ENCODE peak calls at places on chromosomes 2 and 18, in five cellular contexts. One of them, this sample, is unnamed.

GRCh38 chr2:239691720-239692119 is 290.9 kb upstream of the HDAC4 start:
- DNase-seq in thoracic aorta: no peak
- DNase-seq in left lung: no peak
- DNase-seq in psoas muscle: no peak
- DNase-seq in fibroblast of lung: no peak
- DNase-seq in this sample: no peak

GRCh38 chr2:27407798-27408491 is 1.4 kb downstream of the PPM1G start:
- DNase-seq in psoas muscle: no peak
- DNase-seq in left lung: no peak
- DNase-seq in thoracic aorta: no peak
- DNase-seq in fibroblast of lung: peak; percentile 70
- DNase-seq in this sample: no peak

GRCh38 chr18:76756491-76757288 is 65.7 kb upstream of the ZNF236 start:
- DNase-seq in psoas muscle: peak; percentile 59
- DNase-seq in left lung: no peak
- DNase-seq in thoracic aorta: no peak
- DNase-seq in fibroblast of lung: peak; percentile 18
- DNase-seq in this sample: no peak

GRCh38 chr2:168075446-168075845 is 171.9 kb downstream of the STK39 start:
- DNase-seq in psoas muscle: no peak
- DNase-seq in thoracic aorta: no peak
- DNase-seq in fibroblast of lung: peak; percentile 24
- DNase-seq in left lung: no peak
- DNase-seq in this sample: no peak

GRCh38 chr2:76197842-76198448 is 487.2 kb upstream of the GCFC2 start:
- DNase-seq in left lung: peak; percentile 34
- DNase-seq in fibroblast of lung: peak; percentile 76
- DNase-seq in psoas muscle: no peak
- DNase-seq in thoracic aorta: no peak
- DNase-seq in this sample: no peak

GRCh38 chr2:38797276-38797675 is 19.3 kb downstream of the GEMIN6 start:
- DNase-seq in fibroblast of lung: no peak
- DNase-seq in left lung: no peak
- DNase-seq in thoracic aorta: no peak
- DNase-seq in psoas muscle: no peak
- DNase-seq in this sample: no peak

GRCh38 chr2:240259201-240259923 is 118.9 kb upstream of the OTOS start:
- DNase-seq in left lung: no peak
- DNase-seq in psoas muscle: peak; percentile 92
- DNase-seq in fibroblast of lung: no peak
- DNase-seq in thoracic aorta: peak; percentile 80
- DNase-seq in this sample: no peak

GRCh38 chr18:55461843-55462242 is 126.1 kb downstream of the TCF4 start:
- DNase-seq in fibroblast of lung: no peak
- DNase-seq in thoracic aorta: no peak
- DNase-seq in left lung: no peak
- DNase-seq in psoas muscle: no peak
- DNase-seq in this sample: no peak

GRCh38 chr2:101463885-101464653 is 10.8 kb downstream of the RFX8 start:
- DNase-seq in fibroblast of lung: peak; percentile 94
- DNase-seq in left lung: no peak
- DNase-seq in psoas muscle: no peak
- DNase-seq in thoracic aorta: no peak
- DNase-seq in this sample: no peak

GRCh38 chr2:168781191-168781818 is 21.1 kb upstream of the NOSTRIN start:
- DNase-seq in thoracic aorta: no peak
- DNase-seq in fibroblast of lung: no peak
- DNase-seq in psoas muscle: no peak
- DNase-seq in left lung: no peak
- DNase-seq in this sample: no peak

GRCh38 chr2:46915281-46915810 is at the start of gene MCFD2:
- DNase-seq in fibroblast of lung: peak; percentile 23
- DNase-seq in psoas muscle: no peak
- DNase-seq in thoracic aorta: no peak
- DNase-seq in left lung: peak; percentile 35
- DNase-seq in this sample: no peak

GRCh38 chr2:102025016-102025491 is 33.3 kb downstream of the IL1R2 start:
- DNase-seq in left lung: no peak
- DNase-seq in thoracic aorta: no peak
- DNase-seq in fibroblast of lung: peak; percentile 71
- DNase-seq in psoas muscle: no peak
- DNase-seq in this sample: no peak

GRCh38 chr2:69549421-69549820 is 94.1 kb downstream of the AAK1 start:
- DNase-seq in thoracic aorta: no peak
- DNase-seq in left lung: no peak
- DNase-seq in fibroblast of lung: no peak
- DNase-seq in psoas muscle: no peak
- DNase-seq in this sample: no peak
- H3K27ac ChIP-seq in thoracic aorta: no peak overlapping the region
- H3K27ac ChIP-seq in left lung: no peak overlapping the region
- H3K27ac ChIP-seq in fibroblast of lung: no peak overlapping the region
- H3K27ac ChIP-seq in psoas muscle: no peak overlapping the region
- H3K27ac ChIP-seq in this sample: no peak overlapping the region

GRCh38 chr2:63841254-63842022 is at the start of gene UGP2:
- DNase-seq in fibroblast of lung: peak; percentile 96
- DNase-seq in thoracic aorta: peak; percentile 79
- DNase-seq in psoas muscle: peak; percentile 95
- DNase-seq in left lung: peak; percentile 95
- DNase-seq in this sample: peak; percentile 68
- TF ChIP-seq CTCF in fibroblast of lung: peak; percentile 31
- TF ChIP-seq CTCF in thoracic aorta: peak; percentile 7
- TF ChIP-seq CTCF in psoas muscle: peak; percentile 23
- TF ChIP-seq CTCF in left lung: no peak
- TF ChIP-seq CTCF in this sample: peak; percentile 24

DNA sequence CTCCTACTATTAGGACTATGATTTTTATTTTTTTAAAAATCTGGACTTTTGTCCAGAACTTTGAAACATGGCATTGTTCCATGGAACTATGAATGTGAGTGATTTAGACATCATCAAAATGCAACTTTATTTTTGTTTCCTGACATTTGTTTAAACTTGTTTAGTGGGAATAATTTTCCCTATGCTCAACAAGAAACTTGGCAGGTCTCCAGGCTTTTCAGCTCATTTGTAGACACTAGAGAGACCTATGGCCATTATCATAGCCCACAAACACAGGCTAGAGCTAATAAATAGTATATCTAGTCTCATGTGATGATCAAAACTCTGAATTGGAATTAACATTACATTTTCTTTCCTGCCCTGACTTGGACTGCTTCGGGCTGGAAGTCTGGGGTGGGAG is 145.1 kb upstream of the CELF4 start:
- DNase-seq in fibroblast of lung: no peak
- DNase-seq in left lung: no peak
- DNase-seq in psoas muscle: no peak
- DNase-seq in thoracic aorta: no peak
- DNase-seq in this sample: no peak
- H3K27ac ChIP-seq in fibroblast of lung: no peak overlapping the region
- H3K27ac ChIP-seq in left lung: no peak overlapping the region
- H3K27ac ChIP-seq in psoas muscle: no peak overlapping the region
- H3K27ac ChIP-seq in thoracic aorta: no peak overlapping the region
- H3K27ac ChIP-seq in this sample: no peak overlapping the region

DNA sequence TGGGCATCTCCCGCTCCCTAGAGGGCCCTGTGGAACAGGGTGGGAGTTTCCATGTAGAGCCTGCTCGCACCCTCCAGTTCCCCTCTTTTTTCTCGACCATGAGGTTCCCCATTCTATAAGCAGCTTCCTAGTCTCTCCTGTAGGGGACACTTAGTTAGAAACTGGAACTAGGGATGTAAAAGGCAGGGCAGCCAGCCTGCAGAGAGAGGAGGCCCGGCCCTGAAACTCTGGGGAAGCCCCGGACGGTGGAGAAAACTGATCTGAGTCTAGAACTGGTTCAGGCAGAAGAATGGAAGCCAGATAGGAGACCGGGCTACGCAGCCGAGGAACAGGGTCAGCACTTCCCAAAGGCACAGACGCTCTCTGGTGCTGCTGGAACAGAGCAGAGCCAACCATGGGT is 51.6 kb upstream of the ATG16L1 start:
- DNase-seq in fibroblast of lung: no peak
- DNase-seq in left lung: no peak
- DNase-seq in thoracic aorta: no peak
- DNase-seq in psoas muscle: no peak
- DNase-seq in this sample: no peak
- TF ChIP-seq CTCF in fibroblast of lung: no peak
- TF ChIP-seq CTCF in left lung: no peak
- TF ChIP-seq CTCF in thoracic aorta: no peak
- TF ChIP-seq CTCF in psoas muscle: no peak
- TF ChIP-seq CTCF in this sample: no peak

GRCh38 chr2:629961-630360 is 47.2 kb downstream of the TMEM18 start:
- DNase-seq in left lung: no peak
- DNase-seq in fibroblast of lung: no peak
- DNase-seq in thoracic aorta: no peak
- DNase-seq in psoas muscle: no peak
- DNase-seq in this sample: no peak

GRCh38 chr2:627340-627709 is 49.9 kb downstream of the TMEM18 start:
- DNase-seq in left lung: no peak
- DNase-seq in fibroblast of lung: no peak
- DNase-seq in thoracic aorta: no peak
- DNase-seq in psoas muscle: no peak
- DNase-seq in this sample: no peak

GRCh38 chr2:627926-628560 is 49.2 kb downstream of the TMEM18 start:
- DNase-seq in thoracic aorta: no peak
- DNase-seq in psoas muscle: no peak
- DNase-seq in left lung: no peak
- DNase-seq in fibroblast of lung: no peak
- DNase-seq in this sample: no peak

GRCh38 chr2:626491-627339 is 50.5 kb downstream of the TMEM18 start:
- DNase-seq in psoas muscle: no peak
- DNase-seq in left lung: no peak
- DNase-seq in thoracic aorta: no peak
- DNase-seq in fibroblast of lung: no peak
- DNase-seq in this sample: no peak

GRCh38 chr2:628651-629050 is 48.6 kb downstream of the TMEM18 start:
- DNase-seq in fibroblast of lung: no peak
- DNase-seq in psoas muscle: no peak
- DNase-seq in thoracic aorta: no peak
- DNase-seq in left lung: no peak
- DNase-seq in this sample: no peak
- H3K27ac ChIP-seq in fibroblast of lung: no peak overlapping the region
- H3K27ac ChIP-seq in psoas muscle: no peak overlapping the region
- H3K27ac ChIP-seq in thoracic aorta: no peak overlapping the region
- H3K27ac ChIP-seq in left lung: no peak overlapping the region
- H3K27ac ChIP-seq in this sample: no peak overlapping the region

DNA sequence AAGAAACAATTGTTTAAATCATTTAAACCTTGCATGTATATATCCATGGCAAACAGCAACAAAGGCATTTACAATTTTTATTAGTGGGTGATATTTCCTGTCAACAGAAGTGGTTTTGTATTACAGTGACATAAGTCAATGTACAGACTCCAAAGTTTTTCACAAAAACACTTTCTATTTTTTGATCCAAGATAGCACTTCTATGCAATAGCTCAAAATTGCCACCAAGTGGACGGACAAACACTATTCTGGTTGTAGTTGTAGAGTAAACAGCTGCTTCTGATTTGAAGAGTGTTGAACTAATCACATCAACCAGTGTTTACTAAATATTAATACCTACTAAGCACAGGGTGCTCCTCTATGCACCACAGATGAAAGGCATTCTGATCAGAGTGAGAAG is 421.4 kb downstream of the NCKAP5 start:
- DNase-seq in thoracic aorta: no peak
- DNase-seq in left lung: no peak
- DNase-seq in fibroblast of lung: peak; percentile 25
- DNase-seq in psoas muscle: no peak
- DNase-seq in this sample: no peak
- TF ChIP-seq CTCF in thoracic aorta: no peak
- TF ChIP-seq CTCF in left lung: no peak
- TF ChIP-seq CTCF in fibroblast of lung: peak; percentile 8
- TF ChIP-seq CTCF in psoas muscle: no peak
- TF ChIP-seq CTCF in this sample: no peak

GRCh38 chr2:18651842-18652774 is 62.7 kb upstream of the NT5C1B start:
- DNase-seq in left lung: no peak
- DNase-seq in thoracic aorta: no peak
- DNase-seq in fibroblast of lung: peak; percentile 21
- DNase-seq in psoas muscle: no peak
- DNase-seq in this sample: no peak

GRCh38 chr2:18659891-18660290 is 70.5 kb upstream of the NT5C1B start:
- DNase-seq in left lung: no peak
- DNase-seq in fibroblast of lung: no peak
- DNase-seq in thoracic aorta: no peak
- DNase-seq in psoas muscle: no peak
- DNase-seq in this sample: no peak

GRCh38 chr2:18650221-18650620 is 60.9 kb upstream of the NT5C1B start:
- DNase-seq in fibroblast of lung: no peak
- DNase-seq in psoas muscle: no peak
- DNase-seq in thoracic aorta: no peak
- DNase-seq in left lung: no peak
- DNase-seq in this sample: no peak

DNA sequence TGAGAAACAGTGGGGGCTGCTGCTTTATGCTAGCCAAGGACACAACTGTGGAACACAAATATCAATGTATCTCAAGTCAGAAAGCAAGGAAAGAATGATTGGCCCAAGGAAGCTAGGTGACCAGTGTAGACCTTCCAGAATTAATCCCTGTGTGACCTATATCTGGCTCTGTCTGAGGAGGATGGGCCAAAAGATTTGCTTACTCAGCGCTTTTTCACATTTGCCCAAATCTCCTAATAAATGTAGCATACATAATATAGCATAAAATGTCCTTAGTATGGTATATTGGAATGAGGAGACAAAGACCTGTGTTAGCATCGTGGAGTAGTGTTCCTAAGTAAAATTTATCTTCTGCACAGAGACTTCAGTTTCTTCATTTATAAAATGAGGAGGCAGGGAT is 66.7 kb upstream of the NT5C1B start:
- DNase-seq in left lung: no peak
- DNase-seq in thoracic aorta: no peak
- DNase-seq in psoas muscle: no peak
- DNase-seq in fibroblast of lung: no peak
- DNase-seq in this sample: no peak
- H3K27ac ChIP-seq in left lung: no peak overlapping the region
- H3K27ac ChIP-seq in thoracic aorta: no peak overlapping the region
- H3K27ac ChIP-seq in psoas muscle: no peak overlapping the region
- H3K27ac ChIP-seq in fibroblast of lung: no peak overlapping the region
- H3K27ac ChIP-seq in this sample: no peak overlapping the region

DNA sequence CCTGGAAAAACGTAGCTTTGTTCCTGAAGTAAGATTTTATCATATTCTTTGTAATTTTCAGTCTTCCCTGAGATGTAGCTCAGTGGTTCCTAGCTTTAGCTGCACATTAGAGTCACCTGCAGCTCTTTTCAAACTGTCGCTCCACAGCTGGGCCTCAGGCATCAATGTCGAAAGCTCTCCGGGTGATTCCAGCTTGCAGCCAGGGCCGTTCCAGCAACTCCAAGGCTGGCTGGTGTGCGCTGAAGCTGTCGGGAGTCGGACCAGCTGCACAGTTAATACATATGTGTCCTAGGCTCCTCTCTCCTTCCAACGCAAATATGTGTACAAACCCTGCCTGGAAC is 609 bp upstream of the ZNF2 start:
- DNase-seq in left lung: no peak
- DNase-seq in thoracic aorta: no peak
- DNase-seq in fibroblast of lung: no peak
- DNase-seq in psoas muscle: no peak
- DNase-seq in this sample: no peak
- TF ChIP-seq CTCF in left lung: no peak
- TF ChIP-seq CTCF in thoracic aorta: no peak
- TF ChIP-seq CTCF in fibroblast of lung: no peak
- TF ChIP-seq CTCF in psoas muscle: no peak
- TF ChIP-seq CTCF in this sample: no peak

This sample was measured in CD8-positive, alpha-beta T cell.